ENCODE peak calls at places on chromosome 10, in four cellular contexts. A is dermis microvascular lymphatic vessel endothelial cell, T is transverse colon, H is iris pigment epithelial cell. Z is an unnamed sample.

GRCh38 chr10:110845756-110846620 is 25.7 kb upstream of the PDCD4 start:
- DNase-seq in A (no peak), T (peak), H (no peak), Z (no peak)

GRCh38 chr10:103692421-103693069 is 162.8 kb downstream of the SH3PXD2A start:
- DNase-seq in A (no peak), T (peak), H (no peak), Z (no peak)

GRCh38 chr10:16765532-16766365 is 51.5 kb downstream of the RSU1 start:
- DNase-seq in A (no peak), T (no peak), H (no peak), Z (peak)

GRCh38 chr10:22792161-22792560 is 77.8 kb upstream of the PIP4K2A start:
- DNase-seq in A (no peak), T (no peak), H (no peak), Z (no peak)

GRCh38 chr10:113530476-113530875 is 22.4 kb upstream of the HABP2 start:
- DNase-seq in A (no peak), T (no peak), H (no peak), Z (no peak)

GRCh38 chr10:124539935-124540641 is 78.5 kb downstream of the LHPP start:
- DNase-seq in A (peak), T (peak), H (peak), Z (peak)

GRCh38 chr10:3656214-3656613 is 128.8 kb downstream of the KLF6 start:
- DNase-seq in A (no peak), T (no peak), H (no peak), Z (no peak)

GRCh38 chr10:131092876-131093275 is 218.6 kb downstream of the TCERG1L start:
- DNase-seq in A (no peak), T (no peak), H (no peak), Z (no peak)

GRCh38 chr10:10293431-10293830 is 724.2 kb upstream of the CELF2 start:
- DNase-seq in A (no peak), T (no peak), H (peak), Z (no peak)

GRCh38 chr10:4812041-4812440 is 14.0 kb upstream of the AKR1E2 start:
- DNase-seq in A (no peak), T (no peak), H (no peak), Z (no peak)

GRCh38 chr10:126409821-126410220 is 21.5 kb upstream of the ADAM12 start:
- DNase-seq in A (no peak), T (no peak), H (no peak), Z (no peak)

GRCh38 chr10:87593702-87594101 is 66.0 kb upstream of the PAPSS2 start:
- DNase-seq in A (no peak), T (no peak), H (peak), Z (no peak)